ENCODE peak calls at places on chromosomes 5 and 9, in nine cellular contexts. D is stimulated activated CD8-positive, alpha-beta memory T cell treated with anti-CD3 and anti-CD28 coated beads, Interleukin-4, amount 100 ng/mL, for 1 hour; S is suprapubic skin; Q is stimulated activated CD4-positive, alpha-beta T cell treated with anti-CD3 and anti-CD28 coated beads, TNF-alpha, amount 100 ng/mL, for 1 hour; J is EH; B is HEK293T; M is iris pigment epithelial cell; G is heart left ventricle; N is foreskin fibroblast. R is an unnamed sample.

GRCh38 chr5:143495124-143495523 is 91.6 kb upstream of the NR3C1 start:
- DNase-seq in D (no peak), S (no peak), Q (no peak), J (peak), B (no peak), M (peak), G (no peak), N (no peak), R (no peak)

GRCh38 chr9:116337015-116337414 is 183.4 kb downstream of the PAPPA start:
- DNase-seq in D (no peak), S (no peak), Q (no peak), J (peak), B (no peak), M (peak), G (no peak), N (peak), R (no peak)

GRCh38 chr9:93950619-93951601 is 4.2 kb downstream of the BARX1 start:
- DNase-seq in D (no peak), S (no peak), Q (no peak), J (peak), B (no peak), M (no peak), G (no peak), N (no peak), R (no peak)

GRCh38 chr9:131854334-131854733 is 114.5 kb upstream of the RAPGEF1 start:
- DNase-seq in D (no peak), S (no peak), Q (no peak), J (no peak), B (no peak), M (no peak), G (no peak), N (no peak), R (no peak)

GRCh38 chr9:90124961-90125360 is 517.7 kb downstream of the DIRAS2 start:
- DNase-seq in D (no peak), S (no peak), Q (no peak), J (peak), B (no peak), M (no peak), G (no peak), N (no peak), R (no peak)

GRCh38 chr5:174086751-174087150 is 41.2 kb downstream of the NSG2 start:
- DNase-seq in D (no peak), S (no peak), Q (no peak), J (peak), B (no peak), M (no peak), G (no peak), N (no peak), R (no peak)

GRCh38 chr9:20022410-20022809 is 233.6 kb upstream of the SLC24A2 start:
- DNase-seq in D (no peak), S (no peak), Q (no peak), J (peak), B (no peak), M (peak), G (no peak), N (peak), R (no peak)

GRCh38 chr5:131163315-131164119 is 1.5 kb downstream of the HINT1 start:
- DNase-seq in D (no peak), S (no peak), Q (no peak), J (peak), B (no peak), M (peak), G (no peak), N (no peak), R (no peak)

GRCh38 chr9:137457406-137458193 is 1.5 kb downstream of the NSMF start:
- DNase-seq in D (no peak), S (peak), Q (no peak), J (no peak), B (no peak), M (no peak), G (peak), N (no peak), R (no peak)